ENCODE peak calls at places on chromosomes 3 and 15, in five cellular contexts. O, J, G, T and P are unnamed samples.

GRCh38 chr3:193827831-193828230 is 234.8 kb downstream of the OPA1 start:
- DNase-seq in J (no peak), O (no peak), T (no peak), G (no peak), P (no peak)

GRCh38 chr15:48424076-48424475 is 92.8 kb downstream of the DUT start:
- DNase-seq in G (no peak), O (no peak), T (no peak), J (peak), P (no peak)

GRCh38 chr3:129490273-129490675 is 38.2 kb upstream of the RHO start:
- DNase-seq in O (peak), T (peak), G (peak), J (peak), P (peak)

GRCh38 chr3:72346526-72346926 is 501.7 kb downstream of the SHQ1 start:
- DNase-seq in O (peak), T (no peak), J (peak), G (no peak), P (no peak)

GRCh38 chr15:48370460-48370859 is 39.2 kb downstream of the DUT start:
- DNase-seq in G (no peak), T (no peak), J (peak), O (peak), P (no peak)

GRCh38 chr3:37765591-37766219 is 96.0 kb upstream of the CTDSPL start:
- DNase-seq in O (no peak), T (no peak), G (no peak), J (no peak), P (no peak)

GRCh38 chr3:73586190-73586589 is 38.6 kb downstream of the PDZRN3 start:
- DNase-seq in O (no peak), T (no peak), G (peak), J (no peak), P (peak)

GRCh38 chr3:186790261-186790981 is 7.0 kb downstream of the EIF4A2 start:
- DNase-seq in J (peak), G (no peak), T (no peak), O (no peak), P (peak)

GRCh38 chr3:39448506-39449233 is 18.8 kb upstream of the MOBP start:
- DNase-seq in O (no peak), T (no peak), J (no peak), G (no peak), P (no peak)

GRCh38 chr3:42572278-42572677 is 9.5 kb downstream of the SEC22C start:
- DNase-seq in T (no peak), J (peak), O (no peak), G (peak), P (peak)

GRCh38 chr3:146382386-146382785 is 87.0 kb downstream of the PLSCR2 start:
- DNase-seq in J (peak), O (no peak), G (no peak), T (no peak), P (no peak)

GRCh38 chr15:79475312-79475711 is 43.2 kb downstream of the MINAR1 start:
- DNase-seq in O (no peak), J (no peak), G (no peak), T (no peak), P (no peak)

GRCh38 chr15:88900309-88900981 is 5.1 kb upstream of the HAPLN3 start:
- DNase-seq in J (peak), O (no peak), G (no peak), T (no peak), P (no peak)

GRCh38 chr3:160720123-160720746 is 35.8 kb upstream of the PPM1L start:
- DNase-seq in G (no peak), O (no peak), T (no peak), J (peak), P (no peak)

GRCh38 chr15:40044717-40045571 is 6.0 kb upstream of the SRP14 start:
- DNase-seq in G (peak), J (peak), T (peak), O (no peak), P (peak)

GRCh38 chr3:38627956-38628355 is 21.5 kb downstream of the SCN5A start:
- DNase-seq in G (peak), T (no peak), J (peak), O (no peak), P (no peak)

GRCh38 chr3:2765002-2765579 is 345.1 kb downstream of the IL5RA start:
- DNase-seq in J (peak), T (no peak), O (no peak), G (peak), P (peak)

GRCh38 chr3:2792432-2792831 is 317.7 kb downstream of the IL5RA start:
- DNase-seq in J (no peak), G (no peak), T (no peak), O (no peak), P (no peak)

GRCh38 chr15:39837454-39837853 is 54.8 kb upstream of the FSIP1 start:
- DNase-seq in J (no peak), G (no peak), O (no peak), T (no peak), P (no peak)